ENCODE peak calls at places on chromosomes 12 and 14, in eight cellular contexts. G is AG04450, I is OCI-LY7, K is pancreas, E is neural crest cell, P is fibroblast of the aortic adventitia, X is foreskin keratinocyte, Q is HFF-Myc. M is an unnamed sample.

GRCh38 chr12:3641428-3641883 is 111.5 kb downstream of the CRACR2A start:
- DNase-seq in G (no peak), I (no peak), K (no peak), E (no peak), P (peak), X (peak), Q (peak), M (peak)

GRCh38 chr12:54522213-54522612 is 24.7 kb downstream of the NCKAP1L start:
- DNase-seq in G (no peak), I (no peak), K (no peak), E (no peak), P (no peak), X (peak), Q (no peak), M (no peak)

GRCh38 chr14:52048641-52049204 is 20.1 kb downstream of the NID2 start:
- DNase-seq in G (no peak), I (no peak), K (no peak), E (no peak), P (peak), X (no peak), Q (no peak), M (no peak)

GRCh38 chr14:93039649-93040315 is 75.9 kb downstream of the ITPK1 start:
- DNase-seq in G (no peak), I (no peak), K (no peak), E (no peak), P (no peak), X (no peak), Q (no peak), M (no peak)

GRCh38 chr12:51326762-51327439 is 2.9 kb upstream of the BIN2 start:
- DNase-seq in G (no peak), I (peak), K (no peak), E (no peak), P (peak), X (no peak), Q (no peak), M (peak)

GRCh38 chr14:94364964-94365363 is 23.4 kb downstream of the SERPINA1 start:
- DNase-seq in G (no peak), I (no peak), K (no peak), E (no peak), P (no peak), X (no peak), Q (no peak), M (no peak)

GRCh38 chr12:79127268-79127895 is 262.8 kb downstream of the SYT1 start:
- DNase-seq in G (peak), I (no peak), K (no peak), E (no peak), P (peak), X (peak), Q (peak), M (peak)

GRCh38 chr12:71780207-71780822 is 25.7 kb downstream of the RAB21 start:
- DNase-seq in G (no peak), I (peak), K (no peak), E (no peak), P (peak), X (no peak), Q (no peak), M (peak)

GRCh38 chr12:56286044-56286830 is 13.9 kb downstream of the CS start:
- DNase-seq in G (no peak), I (no peak), K (no peak), E (no peak), P (peak), X (no peak), Q (no peak), M (no peak)

GRCh38 chr14:91339606-91340369 is 77.8 kb downstream of the CCDC88C start:
- DNase-seq in G (no peak), I (no peak), K (no peak), E (no peak), P (no peak), X (no peak), Q (no peak), M (no peak)

GRCh38 chr14:101834387-101835165 is 73.1 kb downstream of the PPP2R5C start:
- DNase-seq in G (no peak), I (no peak), K (no peak), E (no peak), P (peak), X (no peak), Q (no peak), M (no peak)

GRCh38 chr12:43812926-43813325 is 6.8 kb upstream of the TWF1 start:
- DNase-seq in G (no peak), I (no peak), K (no peak), E (no peak), P (no peak), X (no peak), Q (no peak), M (peak)

GRCh38 chr14:75469606-75470237 is 41.9 kb downstream of the JDP2 start:
- DNase-seq in G (no peak), I (no peak), K (peak), E (no peak), P (no peak), X (no peak), Q (no peak), M (no peak)

GRCh38 chr14:96016761-96017160 is 22.4 kb upstream of the C14orf132 start:
- DNase-seq in G (no peak), I (no peak), K (no peak), E (no peak), P (no peak), X (no peak), Q (no peak), M (peak)

GRCh38 chr14:77375164-77375950 is 1.5 kb downstream of the TMED8 start:
- DNase-seq in G (no peak), I (peak), K (no peak), E (no peak), P (no peak), X (no peak), Q (no peak), M (no peak)

GRCh38 chr12:90945070-90945649 is 9.8 kb downstream of the CCER1 start:
- DNase-seq in G (no peak), I (peak), K (no peak), E (no peak), P (peak), X (no peak), Q (no peak), M (peak)

GRCh38 chr14:90495357-90496276 is 98.8 kb downstream of the CALM1 start:
- DNase-seq in G (peak), I (peak), K (no peak), E (peak), P (peak), X (peak), Q (peak), M (peak)

GRCh38 chr12:98227162-98227561 is 288.2 kb upstream of the TMPO start:
- DNase-seq in G (no peak), I (peak), K (no peak), E (no peak), P (peak), X (no peak), Q (no peak), M (no peak)

GRCh38 chr14:30283822-30284446 is 275.0 kb upstream of the G2E3 start:
- DNase-seq in G (no peak), I (peak), K (peak), E (peak), P (peak), X (no peak), Q (peak), M (peak)

GRCh38 chr14:72948481-72949138 is 22.3 kb downstream of the DCAF4 start:
- DNase-seq in G (peak), I (peak), K (peak), E (peak), P (peak), X (no peak), Q (no peak), M (peak)

GRCh38 chr14:93103392-93104080 is 12.2 kb downstream of the ITPK1 start:
- DNase-seq in G (no peak), I (peak), K (no peak), E (no peak), P (peak), X (no peak), Q (no peak), M (no peak)

GRCh38 chr12:122891661-122892525 is 4.0 kb downstream of the VPS37B start:
- DNase-seq in G (no peak), I (no peak), K (no peak), E (no peak), P (no peak), X (peak), Q (no peak), M (peak)

GRCh38 chr14:63474844-63475243 is 68.3 kb downstream of the PPP2R5E start:
- DNase-seq in G (no peak), I (no peak), K (no peak), E (no peak), P (no peak), X (no peak), Q (no peak), M (no peak)

GRCh38 chr12:121513464-121514183 is 67.2 kb downstream of the KDM2B start:
- DNase-seq in G (no peak), I (peak), K (no peak), E (no peak), P (no peak), X (no peak), Q (no peak), M (no peak)

GRCh38 chr12:13811061-13811460 is 170.3 kb downstream of the GRIN2B start:
- DNase-seq in G (no peak), I (no peak), K (no peak), E (no peak), P (no peak), X (peak), Q (no peak), M (no peak)

GRCh38 chr12:67469666-67470065 is 178.9 kb upstream of the DYRK2 start:
- DNase-seq in G (no peak), I (no peak), K (no peak), E (no peak), P (no peak), X (no peak), Q (no peak), M (no peak)

GRCh38 chr12:65695077-65695865 is 129.0 kb upstream of the HMGA2 start:
- DNase-seq in G (peak), I (no peak), K (peak), E (no peak), P (peak), X (peak), Q (peak), M (peak)

GRCh38 chr12:107903377-107904061 is 129.0 kb downstream of the ASCL4 start:
- DNase-seq in G (no peak), I (peak), K (peak), E (peak), P (no peak), X (no peak), Q (no peak), M (no peak)

GRCh38 chr12:109696485-109697269 is 16.9 kb upstream of the FAM222A start:
- DNase-seq in G (no peak), I (no peak), K (no peak), E (no peak), P (peak), X (no peak), Q (no peak), M (no peak)

GRCh38 chr12:75876843-75877587 is 154.6 kb downstream of the PHLDA1 start:
- DNase-seq in G (no peak), I (no peak), K (no peak), E (no peak), P (no peak), X (no peak), Q (no peak), M (no peak)

GRCh38 chr12:3137268-3137761 is 60.1 kb downstream of the TSPAN9 start:
- DNase-seq in G (no peak), I (no peak), K (no peak), E (peak), P (peak), X (no peak), Q (no peak), M (peak)

GRCh38 chr12:93080452-93080851 is 151.4 kb upstream of the EEA1 start:
- DNase-seq in G (no peak), I (no peak), K (no peak), E (no peak), P (no peak), X (no peak), Q (no peak), M (no peak)

GRCh38 chr12:67667276-67668073 is 18.9 kb downstream of the DYRK2 start:
- DNase-seq in G (no peak), I (no peak), K (peak), E (no peak), P (peak), X (no peak), Q (no peak), M (no peak)

GRCh38 chr12:127548123-127548553 is 718.8 kb upstream of the TMEM132C start:
- DNase-seq in G (no peak), I (no peak), K (no peak), E (no peak), P (peak), X (no peak), Q (peak), M (peak)

GRCh38 chr14:75879031-75879430 is 102.8 kb downstream of the TGFB3 start:
- DNase-seq in G (peak), I (no peak), K (no peak), E (no peak), P (peak), X (peak), Q (no peak), M (peak)

GRCh38 chr12:26863515-26863914 is 30.5 kb upstream of the ITPR2 start:
- DNase-seq in G (no peak), I (peak), K (no peak), E (no peak), P (no peak), X (no peak), Q (no peak), M (no peak)

GRCh38 chr12:87196329-87196728 is 832.9 kb downstream of the C12orf50 start:
- DNase-seq in G (no peak), I (no peak), K (no peak), E (no peak), P (peak), X (no peak), Q (no peak), M (no peak)

GRCh38 chr12:25427328-25428249 is 125.5 kb downstream of the LMNTD1 start:
- DNase-seq in G (no peak), I (no peak), K (no peak), E (no peak), P (no peak), X (peak), Q (no peak), M (no peak)

GRCh38 chr14:20755037-20755436 is 9.3 kb downstream of the EDDM3A start:
- DNase-seq in G (no peak), I (no peak), K (no peak), E (no peak), P (no peak), X (no peak), Q (no peak), M (no peak)

GRCh38 chr14:20754308-20754707 is 8.6 kb downstream of the EDDM3A start:
- DNase-seq in G (no peak), I (no peak), K (no peak), E (no peak), P (no peak), X (no peak), Q (no peak), M (no peak)

GRCh38 chr14:20760950-20761349 is 7.3 kb upstream of the EDDM3B start:
- DNase-seq in G (no peak), I (no peak), K (no peak), E (no peak), P (no peak), X (no peak), Q (no peak), M (no peak)

GRCh38 chr14:20751963-20752562 is 6.4 kb downstream of the EDDM3A start:
- DNase-seq in G (no peak), I (no peak), K (no peak), E (no peak), P (no peak), X (no peak), Q (peak), M (no peak)

DNA sequence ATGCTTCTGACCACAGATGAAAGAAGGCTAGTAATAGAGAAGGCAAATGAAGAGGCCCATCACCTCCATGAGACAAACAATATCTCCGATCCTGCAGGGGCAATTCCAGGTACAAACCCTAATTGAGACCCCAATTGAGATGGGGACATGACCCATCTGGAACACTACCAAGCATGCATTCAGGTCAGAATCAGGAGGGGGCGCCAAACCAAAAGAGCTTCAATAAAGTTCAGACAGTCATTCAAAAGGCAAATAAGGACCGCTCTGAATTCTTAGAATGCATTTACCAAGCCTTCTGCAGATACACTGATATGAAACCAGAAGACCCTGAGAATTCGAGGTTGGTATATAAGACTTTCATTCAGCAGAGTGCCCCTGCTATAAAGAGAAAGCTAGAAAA is 10.2 kb upstream of the EDDM3B start:
- DNase-seq in G (no peak), I (peak), K (no peak), E (no peak), P (no peak), X (no peak), Q (no peak), M (no peak)
- TF ChIP-seq CTCF in G (no peak), I (peak), K (no peak), E (peak), P (no peak), X (no peak), Q (no peak), M (peak)

GRCh38 chr12:32261638-32262037 is 137.7 kb upstream of the FGD4 start:
- DNase-seq in G (no peak), I (peak), K (no peak), E (no peak), P (peak), X (no peak), Q (no peak), M (no peak)
- TF ChIP-seq CTCF in G (no peak), I (peak), K (no peak), E (peak), P (peak), X (peak), Q (peak), M (no peak)

GRCh38 chr14:57875296-57875695 is 9.4 kb upstream of the SLC35F4 start:
- DNase-seq in G (no peak), I (no peak), K (no peak), E (no peak), P (no peak), X (no peak), Q (no peak), M (no peak)

GRCh38 chr14:57869530-57870088 is 3.7 kb upstream of the SLC35F4 start:
- DNase-seq in G (no peak), I (no peak), K (no peak), E (no peak), P (no peak), X (no peak), Q (no peak), M (no peak)

GRCh38 chr14:57875985-57876384 is 10.1 kb upstream of the SLC35F4 start:
- DNase-seq in G (no peak), I (no peak), K (no peak), E (no peak), P (no peak), X (no peak), Q (no peak), M (no peak)

GRCh38 chr14:57870686-57871457 is 5.0 kb upstream of the SLC35F4 start:
- DNase-seq in G (no peak), I (no peak), K (no peak), E (no peak), P (no peak), X (no peak), Q (no peak), M (no peak)

GRCh38 chr14:57871487-57872080 is 5.7 kb upstream of the SLC35F4 start:
- DNase-seq in G (peak), I (peak), K (no peak), E (peak), P (peak), X (peak), Q (peak), M (peak)
- TF ChIP-seq CTCF in G (peak), I (peak), K (no peak), E (peak), P (peak), X (peak), Q (peak), M (peak)

GRCh38 chr14:100416921-100417451 is 93.8 kb downstream of the SLC25A47 start:
- DNase-seq in G (peak), I (no peak), K (no peak), E (no peak), P (peak), X (peak), Q (no peak), M (peak)

GRCh38 chr14:100417466-100417865 is 94.3 kb downstream of the SLC25A47 start:
- DNase-seq in G (peak), I (no peak), K (peak), E (peak), P (peak), X (peak), Q (peak), M (peak)

GRCh38 chr14:100422556-100423420 is 99.6 kb downstream of the SLC25A47 start:
- DNase-seq in G (no peak), I (no peak), K (no peak), E (no peak), P (peak), X (no peak), Q (no peak), M (no peak)

GRCh38 chr14:100421756-100422470 is 98.8 kb downstream of the SLC25A47 start:
- DNase-seq in G (no peak), I (no peak), K (no peak), E (no peak), P (no peak), X (no peak), Q (no peak), M (no peak)

DNA sequence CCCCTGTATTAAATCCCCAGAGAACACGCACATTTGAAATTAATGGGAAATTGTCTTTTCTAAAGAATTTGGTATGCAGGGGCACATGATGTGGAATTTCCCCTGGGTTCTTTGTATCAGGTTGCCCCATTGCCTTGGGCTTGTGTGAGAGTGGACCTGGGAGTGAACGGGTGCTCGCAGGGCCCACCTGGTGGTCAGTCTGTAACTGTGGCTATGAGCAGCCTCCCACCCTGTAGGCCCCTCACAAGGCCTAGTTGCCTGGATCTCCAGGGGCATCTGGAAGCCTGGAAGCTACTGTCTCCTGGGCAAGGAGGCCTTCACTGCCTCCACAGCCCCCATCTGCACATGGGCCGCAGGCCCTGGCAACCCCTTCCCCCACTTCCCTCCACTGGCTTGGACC is 96.7 kb downstream of the SLC25A47 start:
- DNase-seq in G (no peak), I (no peak), K (no peak), E (no peak), P (no peak), X (no peak), Q (no peak), M (no peak)
- TF ChIP-seq CTCF in G (peak), I (no peak), K (no peak), E (no peak), P (no peak), X (no peak), Q (peak), M (peak)

DNA sequence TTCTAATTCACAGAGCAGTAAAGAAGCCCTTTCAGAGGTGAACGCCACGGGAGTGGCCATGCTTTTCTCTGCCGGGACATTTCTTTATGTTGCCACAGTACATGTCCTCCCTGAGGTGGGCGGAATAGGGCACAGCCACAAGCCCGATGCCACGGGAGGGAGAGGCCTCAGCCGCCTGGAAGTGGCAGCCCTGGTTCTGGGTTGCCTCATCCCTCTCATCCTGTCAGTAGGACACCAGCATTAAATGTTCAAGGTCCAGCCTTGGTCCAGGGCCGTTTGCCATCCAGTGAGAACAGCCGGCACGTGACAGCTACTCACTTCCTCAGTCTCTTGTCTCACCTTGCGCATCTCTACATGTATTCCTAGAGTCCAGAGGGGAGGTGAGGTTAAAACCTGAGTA is 26.2 kb upstream of the PLEKHD1 start:
- DNase-seq in G (no peak), I (no peak), K (no peak), E (no peak), P (no peak), X (no peak), Q (no peak), M (no peak)
- TF ChIP-seq CTCF in G (no peak), I (no peak), K (no peak), E (no peak), P (no peak), X (no peak), Q (no peak), M (no peak)